ENCODE peak calls at places on chromosomes 4 and X, in four cellular contexts. S is uterus, N is AG04450, G is fibroblast of villous mesenchyme. M is an unnamed sample.

GRCh38 chr4:150867148-150867547 is 147.9 kb downstream of the LRBA start:
- DNase-seq in S (no peak), N (peak), G (peak), M (peak)

GRCh38 chrX:33204889-33205288 is 6.5 kb downstream of the DMD start:
- DNase-seq in S (peak), N (no peak), G (peak), M (no peak)

GRCh38 chrX:92232182-92232581 is 453.0 kb downstream of the PCDH11X start:
- DNase-seq in S (no peak), N (no peak), G (no peak), M (peak)

GRCh38 chr4:83089759-83090158 is 24.8 kb downstream of the PLAC8 start:
- DNase-seq in S (no peak), N (no peak), G (no peak), M (no peak)

GRCh38 chrX:134743121-134743520 is 84.8 kb upstream of the PLAC1 start:
- DNase-seq in S (no peak), N (no peak), G (no peak), M (peak)

GRCh38 chrX:80246273-80246672 is 174.0 kb upstream of the TENT5D start:
- DNase-seq in S (no peak), N (no peak), G (no peak), M (no peak)

GRCh38 chr4:151801547-151802516 is 41.0 kb upstream of the GATB start:
- DNase-seq in S (peak), N (peak), G (peak), M (peak)

GRCh38 chr4:127776620-127777019 is 5.5 kb upstream of the HSPA4L start:
- DNase-seq in S (no peak), N (no peak), G (no peak), M (no peak)

GRCh38 chr4:81562093-81562492 is 90.4 kb upstream of the RASGEF1B start:
- DNase-seq in S (no peak), N (no peak), G (no peak), M (no peak)

GRCh38 chr4:120232050-120232449 is 165.4 kb upstream of the MAD2L1 start:
- DNase-seq in S (no peak), N (no peak), G (no peak), M (no peak)

GRCh38 chr4:3689006-3689405 is 77.2 kb upstream of the ADRA2C start:
- DNase-seq in S (no peak), N (no peak), G (no peak), M (no peak)

GRCh38 chrX:130578906-130579305 is 177.1 kb downstream of the RBMX2 start:
- DNase-seq in S (no peak), N (no peak), G (no peak), M (no peak)

GRCh38 chr4:3525532-3526430 is 6.4 kb downstream of the LRPAP1 start:
- DNase-seq in S (no peak), N (no peak), G (no peak), M (no peak)

GRCh38 chr4:128823025-128823661 is 13.6 kb downstream of the JADE1 start:
- DNase-seq in S (no peak), N (peak), G (peak), M (peak)

GRCh38 chrX:9706426-9706825 is 59.2 kb downstream of the GPR143 start:
- DNase-seq in S (no peak), N (no peak), G (no peak), M (no peak)

GRCh38 chr4:15077969-15078368 is 75.7 kb downstream of the CPEB2 start:
- DNase-seq in S (no peak), N (peak), G (peak), M (peak)

GRCh38 chr4:124641715-124642380 is 70.7 kb downstream of the ANKRD50 start:
- DNase-seq in S (no peak), N (peak), G (peak), M (peak)

GRCh38 chrX:48496660-48497059 is 12.1 kb upstream of the PORCN start:
- DNase-seq in S (no peak), N (no peak), G (no peak), M (no peak)

GRCh38 chr4:16573744-16574143 is 324.7 kb downstream of the LDB2 start:
- DNase-seq in S (peak), N (peak), G (peak), M (peak)

DNA sequence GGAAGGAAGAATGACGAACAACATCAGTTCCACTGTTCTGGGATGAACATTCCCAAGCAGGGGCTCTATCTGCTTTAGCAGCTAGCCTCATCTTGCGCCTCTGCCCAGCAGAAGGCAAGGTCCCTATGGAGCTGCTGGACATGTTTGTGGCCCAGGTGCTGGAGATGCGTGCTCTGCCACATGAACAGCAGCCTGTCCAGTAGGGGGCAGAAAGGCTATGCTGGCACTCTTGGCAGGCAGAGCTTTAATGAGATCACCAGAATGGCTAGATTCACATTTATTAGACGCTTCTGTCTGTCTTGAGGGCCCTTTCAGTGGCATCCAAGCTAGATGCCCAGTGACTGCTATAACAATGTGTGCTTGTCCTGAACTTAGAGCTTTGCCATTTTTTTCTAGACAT is 1826.0 kb downstream of the STIM2 start:
- DNase-seq in S (no peak), N (no peak), G (peak), M (peak)
- TF ChIP-seq CTCF in S (no peak), N (peak), G (peak), M (peak)

DNA sequence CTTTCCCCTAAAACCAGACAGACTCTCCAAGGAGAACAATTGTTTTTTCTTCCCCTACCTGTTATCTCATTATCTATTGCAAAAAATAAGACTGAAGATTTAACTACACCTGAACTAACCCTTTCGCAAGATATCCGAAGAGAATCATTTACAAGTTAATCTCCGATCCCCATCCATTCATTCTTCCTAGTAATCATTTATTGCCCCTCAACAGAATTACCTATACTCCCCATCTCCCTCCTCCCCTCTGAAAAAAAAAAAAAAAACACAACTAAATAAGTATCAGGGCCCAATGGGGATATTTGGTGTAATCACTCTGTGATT is 28.9 kb upstream of the AP1S2 start:
- DNase-seq in S (no peak), N (no peak), G (no peak), M (no peak)
- H3K4me3 ChIP-seq in S (no peak), N (no peak), G (no peak), M (no peak)

GRCh38 chr4:23904639-23905061 is 14.8 kb upstream of the PPARGC1A start:
- DNase-seq in S (no peak), N (no peak), G (no peak), M (no peak)

GRCh38 chr4:23903859-23904438 is 14.1 kb upstream of the PPARGC1A start:
- DNase-seq in S (no peak), N (no peak), G (no peak), M (no peak)

GRCh38 chr4:23900636-23901035 is 10.8 kb upstream of the PPARGC1A start:
- DNase-seq in S (no peak), N (no peak), G (no peak), M (no peak)

GRCh38 chr4:23899565-23899964 is 9.7 kb upstream of the PPARGC1A start:
- DNase-seq in S (no peak), N (no peak), G (no peak), M (no peak)

DNA sequence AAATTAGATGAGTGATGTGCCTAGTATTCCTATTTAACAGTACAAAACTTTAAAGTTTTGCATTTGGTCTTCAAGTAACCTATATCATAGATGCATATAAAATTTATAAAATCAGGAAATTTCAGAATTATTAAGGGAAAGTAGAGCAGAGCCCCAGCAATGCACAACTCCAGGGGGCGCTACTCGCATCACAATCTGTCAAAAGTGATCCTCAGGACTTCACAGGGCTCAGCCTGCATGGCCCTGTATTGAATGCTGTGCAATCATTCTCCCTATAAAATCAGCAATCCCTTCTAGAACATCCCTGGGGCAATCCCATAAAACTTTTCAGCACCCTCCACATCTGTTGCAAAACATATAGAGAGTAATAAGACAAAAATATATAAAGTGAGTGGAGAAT is 12.4 kb upstream of the PPARGC1A start:
- DNase-seq in S (no peak), N (no peak), G (no peak), M (no peak)
- TF ChIP-seq CTCF in S (no peak), N (peak), G (no peak), M (no peak)

GRCh38 chrX:6169407-6169806 is 59.3 kb downstream of the NLGN4X start:
- DNase-seq in S (no peak), N (no peak), G (no peak), M (no peak)
- H3K4me3 ChIP-seq in S (no peak), N (no peak), G (no peak), M (no peak)

M was measured in fibroblast of pulmonary artery.